ENCODE peak calls at places on chromosomes 7 and 10, in seven cellular contexts. O, Q, I, P, B, L and Y are unnamed samples.

GRCh38 chr7:12524794-12525386 is 45.6 kb upstream of the SCIN start:
- DNase-seq in O (no peak), Q (peak; percentile 37), I (peak; percentile 17), P (no peak), B (no peak), L (no peak), Y (peak; percentile 16)

GRCh38 chr7:131652194-131652593 is 95.8 kb upstream of the PODXL start:
- DNase-seq in O (no peak), Q (no peak), I (no peak), P (no peak), B (no peak), L (no peak), Y (no peak)

GRCh38 chr7:134546903-134547737 is 1.8 kb upstream of the AKR1B15 start:
- DNase-seq in O (peak; percentile 81), Q (no peak), I (no peak), P (peak; percentile 48), B (peak; percentile 81), L (peak; percentile 80), Y (no peak)

GRCh38 chr10:12081879-12082560 is 13.3 kb downstream of the DHTKD1 start:
- DNase-seq in O (no peak), Q (no peak), I (no peak), P (no peak), B (no peak), L (no peak), Y (no peak)

GRCh38 chr7:158276414-158277218 is 311.0 kb downstream of the PTPRN2 start:
- DNase-seq in O (peak; percentile 12), Q (no peak), I (no peak), P (no peak), B (no peak), L (peak; percentile 44), Y (no peak)

GRCh38 chr10:122341141-122341810 is 33.2 kb upstream of the PLEKHA1 start:
- DNase-seq in O (no peak), Q (no peak), I (no peak), P (peak; percentile 6), B (no peak), L (peak; percentile 42), Y (no peak)

GRCh38 chr10:75406158-75407065 is 4.8 kb upstream of the ZNF503 start:
- DNase-seq in O (no peak), Q (no peak), I (no peak), P (no peak), B (no peak), L (peak; percentile 67), Y (no peak)

GRCh38 chr7:35701287-35701686 is 6.4 kb upstream of the HERPUD2 start:
- DNase-seq in O (no peak), Q (no peak), I (no peak), P (no peak), B (no peak), L (no peak), Y (no peak)

GRCh38 chr10:23525406-23525805 is 86.5 kb downstream of the OTUD1 start:
- DNase-seq in O (no peak), Q (no peak), I (peak; percentile 12), P (no peak), B (no peak), L (no peak), Y (no peak)

GRCh38 chr7:84744388-84744787 is 442.5 kb downstream of the SEMA3D start:
- DNase-seq in O (no peak), Q (no peak), I (no peak), P (no peak), B (no peak), L (no peak), Y (no peak)

GRCh38 chr7:103630318-103630717 is 184.3 kb upstream of the SLC26A5 start:
- DNase-seq in O (no peak), Q (no peak), I (no peak), P (peak; percentile 5), B (no peak), L (no peak), Y (no peak)

GRCh38 chr7:98211676-98212531 is 665 bp downstream of the BHLHA15 start:
- DNase-seq in O (peak; percentile 52), Q (no peak), I (no peak), P (no peak), B (no peak), L (peak; percentile 66), Y (no peak)

GRCh38 chr10:97278491-97278989 is 13.9 kb downstream of the ARHGAP19 start:
- DNase-seq in O (no peak), Q (peak; percentile 79), I (peak; percentile 44), P (peak; percentile 11), B (no peak), L (no peak), Y (peak; percentile 94)

GRCh38 chr7:923108-924041 is 31.1 kb downstream of the ADAP1 start:
- DNase-seq in O (peak; percentile 91), Q (no peak), I (peak; percentile 90), P (peak; percentile 97), B (peak; percentile 89), L (peak; percentile 76), Y (no peak)

GRCh38 chr10:61400524-61400923 is 52.7 kb downstream of the TMEM26 start:
- DNase-seq in O (no peak), Q (no peak), I (no peak), P (no peak), B (no peak), L (no peak), Y (no peak)

DNA sequence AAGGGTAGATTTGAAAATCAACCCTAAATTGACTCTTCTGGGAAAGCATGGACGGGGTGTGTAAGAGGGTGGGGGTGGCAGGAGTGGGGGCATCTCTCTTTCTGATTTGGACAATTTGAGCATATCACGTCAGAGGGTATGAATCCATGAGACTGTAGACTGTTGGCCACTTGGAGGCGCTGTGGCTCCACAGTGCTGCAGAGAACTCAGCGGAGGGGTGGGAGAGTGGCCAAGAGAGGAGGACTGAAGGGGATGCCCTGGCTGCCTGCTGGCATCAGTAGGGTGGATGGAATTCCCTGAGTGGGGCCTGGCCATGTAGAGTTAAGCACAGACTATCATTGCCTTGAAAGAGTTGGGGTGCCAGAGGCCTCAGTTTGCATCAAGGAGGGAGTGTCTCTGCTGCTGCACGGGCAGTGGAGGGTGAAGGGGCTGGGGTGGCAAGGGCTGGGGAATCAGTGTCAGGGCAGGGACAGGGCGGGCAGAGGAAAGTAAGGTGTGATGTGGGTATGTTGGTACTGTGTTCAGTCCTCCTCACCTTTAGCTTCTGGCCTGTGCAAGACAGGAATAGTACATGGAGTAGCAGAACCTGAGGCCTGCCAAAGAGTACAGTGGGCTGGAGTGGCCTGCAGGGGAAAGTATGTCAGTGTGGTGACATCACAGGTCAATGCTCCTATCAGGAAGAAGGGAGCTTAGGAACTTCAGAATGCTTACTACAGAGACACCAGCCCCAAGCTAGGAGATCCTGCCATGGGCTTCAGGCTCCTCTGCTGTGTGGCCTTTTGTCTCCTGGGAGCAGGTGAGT is 133.5 kb upstream of the PRSS58 start:
- DNase-seq in O (no peak), Q (no peak), I (peak; percentile 24), P (no peak), B (no peak), L (no peak), Y (no peak)
- TF ChIP-seq CTCF in O (no peak), Q (peak; percentile 37), I (peak; percentile 23), P (no peak), B (no peak), L (no peak), Y (peak; percentile 38)

GRCh38 chr10:115706482-115707076 is 566.4 kb downstream of the GFRA1 start:
- DNase-seq in O (no peak), Q (no peak), I (no peak), P (no peak), B (no peak), L (no peak), Y (peak; percentile 2)
- TF ChIP-seq CTCF in O (peak; percentile 7), Q (peak; percentile 57), I (peak; percentile 14), P (no peak), B (peak; percentile 34), L (peak; percentile 46), Y (peak; percentile 52)

DNA sequence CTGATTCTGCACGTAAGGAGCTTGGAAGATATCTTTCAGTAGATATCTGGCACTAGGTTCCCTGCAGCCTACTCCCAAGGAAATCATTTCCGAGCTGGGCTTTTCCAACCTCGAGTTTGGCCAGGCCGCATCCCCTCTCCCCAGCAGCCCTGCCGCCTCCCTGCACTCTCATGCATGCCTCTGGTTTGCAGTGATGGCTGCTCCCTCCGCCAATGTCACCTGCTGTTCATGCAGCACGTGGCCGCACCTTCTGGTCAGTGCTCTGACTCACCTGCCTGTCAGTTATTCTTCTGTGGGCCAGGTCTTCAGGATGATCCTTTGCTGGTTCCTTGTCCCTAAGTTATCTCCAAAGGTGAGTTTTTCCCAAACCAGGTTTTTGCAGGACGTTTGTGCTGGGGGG is 50.6 kb upstream of the RASGEF1A start:
- DNase-seq in O (no peak), Q (no peak), I (no peak), P (no peak), B (no peak), L (no peak), Y (no peak)
- TF ChIP-seq CTCF in O (no peak), Q (no peak), I (no peak), P (no peak), B (no peak), L (no peak), Y (no peak)

DNA sequence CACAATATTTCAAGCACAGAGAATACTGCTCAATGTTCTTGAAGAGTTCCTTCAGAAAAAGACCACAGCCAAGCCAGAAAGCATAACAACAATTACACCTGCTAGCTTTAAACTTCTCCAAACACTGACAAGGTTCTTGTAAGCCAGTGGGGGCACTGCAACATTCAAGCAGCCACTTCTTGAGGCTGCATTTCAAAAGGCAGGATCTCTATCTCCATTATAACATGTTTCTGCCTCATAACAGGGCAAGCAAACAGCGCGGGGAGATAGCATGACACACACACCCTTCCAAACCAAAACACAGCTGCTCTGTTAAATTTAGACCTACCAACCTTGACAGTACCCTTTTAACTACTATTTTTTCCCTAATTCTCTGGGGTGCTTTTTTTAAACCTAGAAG is 30.8 kb downstream of the CHCHD3 start:
- DNase-seq in O (no peak), Q (peak; percentile 42), I (no peak), P (no peak), B (no peak), L (no peak), Y (no peak)
- TF ChIP-seq CTCF in O (no peak), Q (peak; percentile 55), I (peak; percentile 45), P (no peak), B (no peak), L (no peak), Y (peak; percentile 7)